ENCODE peak calls at places on chromosomes 11 and 22, in nine cellular contexts. N is AG09319, H is M059J, J is EL, A is left colon, O is AG08395, Y is Daoy, B is GM04504, Z is B cell. V is an unnamed sample.

GRCh38 chr11:130772266-130773227 is 143.7 kb downstream of the SNX19 start:
- DNase-seq in A (peak; percentile 38), Y (peak; percentile 90), Z (no peak), B (peak; percentile 85), H (peak; percentile 99), O (peak; percentile 85), N (peak; percentile 97), J (peak; percentile 97), V (peak; percentile 91)

GRCh38 chr22:21641417-21641794 is 696 bp upstream of the SDF2L1 start:
- DNase-seq in Y (peak; percentile 60), A (peak; percentile 45), Z (no peak), O (peak; percentile 64), J (peak; percentile 68), H (peak; percentile 64), N (no peak), B (no peak), V (peak; percentile 55)

GRCh38 chr22:29151316-29151715 is 54.4 kb upstream of the EMID1 start:
- DNase-seq in A (no peak), J (no peak), B (no peak), O (no peak), Z (no peak), Y (no peak), H (no peak), N (no peak), V (no peak)

GRCh38 chr22:19875531-19876313 is 21.0 kb upstream of the GNB1L start:
- DNase-seq in H (no peak), Y (peak; percentile 76), J (no peak), Z (peak; percentile 24), N (no peak), B (no peak), O (no peak), A (peak; percentile 22), V (no peak)

GRCh38 chr11:76677010-76677771 is 6.6 kb upstream of the LRRC32 start:
- DNase-seq in H (no peak), A (no peak), O (peak; percentile 47), Y (no peak), B (no peak), Z (no peak), N (no peak), J (no peak), V (no peak)

GRCh38 chr11:128472128-128473110 is 114.9 kb downstream of the ETS1 start:
- DNase-seq in B (no peak), Z (no peak), Y (peak; percentile 76), N (no peak), J (peak; percentile 73), A (no peak), H (peak; percentile 76), O (peak; percentile 46), V (no peak)

GRCh38 chr22:30859714-30860095 is 108.9 kb downstream of the MORC2 start:
- DNase-seq in H (no peak), Z (no peak), A (peak; percentile 10), N (no peak), Y (no peak), B (no peak), J (no peak), O (peak; percentile 0), V (no peak)

GRCh38 chr22:40273319-40273718 is 73.0 kb upstream of the ADSL start:
- DNase-seq in Y (no peak), J (no peak), N (no peak), H (no peak), B (no peak), Z (no peak), O (no peak), A (no peak), V (no peak)

GRCh38 chr22:20904008-20904979 is 12.9 kb upstream of the CRKL start:
- DNase-seq in A (no peak), H (peak; percentile 84), O (peak; percentile 93), N (peak; percentile 86), B (peak; percentile 91), Y (peak; percentile 73), Z (no peak), J (peak; percentile 93), V (peak; percentile 80)

GRCh38 chr11:16195659-16196058 is 160.7 kb downstream of the SOX6 start:
- DNase-seq in B (peak; percentile 35), O (peak; percentile 17), Z (no peak), J (peak; percentile 81), Y (peak; percentile 6), H (no peak), A (no peak), N (no peak), V (peak; percentile 81)

GRCh38 chr11:8636127-8636526 is 42.1 kb upstream of the STK33 start:
- DNase-seq in O (no peak), H (no peak), J (no peak), N (no peak), Y (no peak), B (no peak), A (no peak), Z (no peak), V (no peak)

GRCh38 chr11:132125855-132126841 is 755.7 kb downstream of the NTM start:
- DNase-seq in H (peak; percentile 46), J (peak; percentile 63), B (no peak), Y (peak; percentile 53), Z (no peak), N (no peak), O (peak; percentile 51), A (no peak), V (peak; percentile 55)

GRCh38 chr11:126764221-126764620 is 236.3 kb downstream of the KIRREL3 start:
- DNase-seq in Y (peak; percentile 6), Z (no peak), O (peak; percentile 11), A (no peak), H (peak; percentile 74), N (no peak), B (no peak), J (peak; percentile 23), V (no peak)

GRCh38 chr11:64384981-64385952 is 26.3 kb downstream of the RPS6KA4 start:
- DNase-seq in J (no peak), H (no peak), A (no peak), B (no peak), O (no peak), Y (no peak), N (no peak), Z (no peak), V (no peak)

GRCh38 chr22:36305813-36306212 is 52.9 kb downstream of the APOL1 start:
- DNase-seq in J (no peak), Y (no peak), Z (no peak), H (no peak), A (no peak), N (no peak), B (no peak), O (no peak), V (no peak)

GRCh38 chr11:101717621-101718020 is 133.8 kb upstream of the TRPC6 start:
- DNase-seq in N (no peak), J (no peak), O (no peak), Z (no peak), H (no peak), Y (no peak), B (no peak), A (no peak), V (no peak)

GRCh38 chr11:131748146-131749050 is 378.0 kb downstream of the NTM start:
- DNase-seq in A (no peak), Z (no peak), B (peak; percentile 47), H (peak; percentile 63), J (peak; percentile 72), O (peak; percentile 72), N (peak; percentile 32), Y (peak; percentile 72), V (peak; percentile 69)

GRCh38 chr22:39290724-39291161 is 28.7 kb downstream of the RPL3 start:
- DNase-seq in B (no peak), J (peak; percentile 58), O (no peak), A (no peak), H (peak; percentile 84), Z (no peak), N (no peak), Y (peak; percentile 73), V (peak; percentile 77)

GRCh38 chr11:112157274-112157766 is 6.6 kb downstream of the IL18 start:
- DNase-seq in Z (no peak), O (peak; percentile 95), J (peak; percentile 98), N (peak; percentile 90), B (peak; percentile 98), H (peak; percentile 99), A (no peak), Y (peak; percentile 94), V (peak; percentile 85)

GRCh38 chr11:89125298-89125697 is 52.4 kb upstream of the TYR start:
- DNase-seq in Z (no peak), J (no peak), H (no peak), Y (no peak), A (no peak), B (no peak), O (no peak), N (no peak), V (no peak)

GRCh38 chr22:29225422-29226090 is 19.9 kb downstream of the EMID1 start:
- DNase-seq in A (peak; percentile 47), H (no peak), B (no peak), N (no peak), J (peak; percentile 25), Y (no peak), O (peak; percentile 50), Z (no peak), V (peak; percentile 46)

GRCh38 chr11:71307811-71308645 is 55.7 kb upstream of the SHANK2 start:
- DNase-seq in H (no peak), A (no peak), J (no peak), Z (no peak), B (no peak), O (no peak), N (no peak), Y (no peak), V (no peak)

GRCh38 chr22:36865346-36865745 is 4.5 kb downstream of the NCF4 start:
- DNase-seq in H (no peak), J (peak; percentile 12), Y (peak; percentile 72), B (no peak), Z (no peak), A (no peak), O (no peak), N (no peak), V (peak; percentile 13)

GRCh38 chr22:50009251-50009650 is 3.3 kb downstream of the IL17REL start:
- DNase-seq in B (no peak), O (no peak), Z (no peak), J (no peak), H (no peak), A (no peak), N (no peak), Y (no peak), V (no peak)

GRCh38 chr11:16394947-16395346 is 38.6 kb upstream of the SOX6 start:
- DNase-seq in Z (no peak), B (no peak), O (no peak), A (no peak), H (no peak), J (no peak), Y (no peak), N (no peak), V (no peak)

GRCh38 chr11:660681-661444 is 23.8 kb downstream of the DRD4 start:
- DNase-seq in N (no peak), H (no peak), Y (no peak), A (no peak), J (no peak), O (no peak), Z (no peak), B (no peak), V (no peak)

V was measured in MG63.